ENCODE peak calls at places on chromosome 20, in four cellular contexts. I is heart right ventricle; F is psoas muscle; N is CD8-positive, alpha-beta T cell. G is an unnamed sample.

GRCh38 chr20:47328841-47329448 is 27.6 kb downstream of the ZMYND8 start:
- DNase-seq in I (no peak), F (peak), N (no peak), G (no peak)

GRCh38 chr20:33412484-33412838 is 11.1 kb upstream of the CDK5RAP1 start:
- DNase-seq in I (no peak), F (no peak), N (no peak), G (no peak)

GRCh38 chr20:8153281-8153908 is 21.3 kb downstream of the PLCB1 start:
- DNase-seq in I (no peak), F (no peak), N (no peak), G (peak)

GRCh38 chr20:23612385-23612784 is 6.7 kb upstream of the CST9 start:
- DNase-seq in I (no peak), F (no peak), N (no peak), G (no peak)

GRCh38 chr20:37543828-37544227 is 16.2 kb upstream of the BLCAP start:
- DNase-seq in I (no peak), F (no peak), N (no peak), G (peak)

GRCh38 chr20:40993794-40994540 is 34.7 kb upstream of the TOP1 start:
- DNase-seq in I (no peak), F (no peak), N (no peak), G (no peak)

GRCh38 chr20:11118802-11119380 is 445.1 kb upstream of the JAG1 start:
- DNase-seq in I (no peak), F (no peak), N (no peak), G (no peak)

GRCh38 chr20:47887477-47888080 is 102.3 kb upstream of the SULF2 start:
- DNase-seq in I (no peak), F (no peak), N (no peak), G (no peak)

GRCh38 chr20:24954151-24954550 is 5.1 kb downstream of the CST7 start:
- DNase-seq in I (no peak), F (no peak), N (no peak), G (no peak)

DNA sequence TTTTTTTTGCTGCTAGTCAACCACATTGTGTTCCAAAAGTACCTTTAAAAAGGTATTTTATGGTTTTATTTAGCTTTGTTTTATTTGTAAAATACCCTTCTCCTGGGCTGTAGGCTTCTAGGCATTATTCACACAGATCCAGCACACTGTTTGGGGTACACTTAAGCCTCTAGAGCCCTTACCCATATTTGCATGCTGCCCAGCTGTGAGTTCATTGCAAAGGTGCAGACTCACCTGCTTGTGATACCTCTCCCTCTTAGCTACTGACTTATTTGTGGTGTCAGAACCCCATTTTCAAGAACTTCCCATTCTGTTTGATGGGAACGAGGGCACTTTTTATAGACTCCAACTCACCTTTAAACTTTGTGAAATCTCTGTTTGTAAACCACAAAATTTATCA is 69.8 kb downstream of the RIN2 start:
- DNase-seq in I (no peak), F (no peak), N (no peak), G (no peak)
- H3K4me3 ChIP-seq in I (no peak), F (no peak), N (no peak), G (no peak)

GRCh38 chr20:609371-609964 is 641 bp downstream of the TCF15 start:
- DNase-seq in I (no peak), F (no peak), N (no peak), G (no peak)
- H3K4me3 ChIP-seq in I (peak), F (peak), N (no peak), G (no peak)

DNA sequence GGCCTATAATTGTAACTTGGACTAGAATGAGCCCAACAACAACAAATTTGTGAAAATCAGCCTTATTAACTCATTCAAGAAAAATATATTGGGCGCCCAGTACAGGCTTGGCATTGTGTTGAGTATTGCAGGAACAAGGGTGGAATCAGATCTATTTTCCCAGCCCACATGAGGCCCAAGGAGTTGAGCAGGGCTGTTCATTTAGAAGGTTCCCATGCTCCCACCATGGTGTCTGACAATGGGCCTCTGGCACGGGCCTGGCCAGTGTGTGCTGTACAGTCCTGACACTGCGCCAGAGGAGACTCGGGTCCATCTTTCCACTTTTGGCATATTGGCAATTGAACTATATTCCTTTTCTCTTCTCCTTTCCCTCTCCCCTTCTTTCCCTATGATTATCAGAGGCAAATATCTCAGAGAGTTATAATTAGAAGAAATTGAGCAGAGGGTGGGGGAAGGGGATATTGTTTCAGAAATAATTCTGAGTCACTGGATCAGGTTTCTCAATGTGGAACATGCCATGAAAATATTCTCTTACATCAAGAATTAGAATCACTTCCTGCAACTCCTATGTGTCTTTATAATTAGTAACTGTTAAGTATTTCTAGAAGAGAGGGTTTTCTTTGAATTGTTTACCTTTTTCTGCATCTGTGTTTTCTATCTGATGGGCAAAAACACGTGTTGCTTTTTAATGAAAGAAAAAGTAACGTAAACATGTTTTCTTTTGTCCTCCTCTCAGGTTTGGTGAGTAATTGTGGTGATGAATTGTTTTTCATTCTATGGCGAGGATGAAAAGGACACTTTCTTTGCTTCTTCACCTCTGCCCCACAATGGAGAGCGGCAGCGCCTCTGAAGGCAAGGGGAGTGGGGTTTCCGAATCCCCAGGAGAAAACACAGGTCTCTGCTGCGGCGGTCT is 209.4 kb downstream of the FOXA2 start:
- DNase-seq in I (no peak), F (no peak), N (no peak), G (no peak)
- H3K4me3 ChIP-seq in I (no peak), F (no peak), N (no peak), G (no peak)

DNA sequence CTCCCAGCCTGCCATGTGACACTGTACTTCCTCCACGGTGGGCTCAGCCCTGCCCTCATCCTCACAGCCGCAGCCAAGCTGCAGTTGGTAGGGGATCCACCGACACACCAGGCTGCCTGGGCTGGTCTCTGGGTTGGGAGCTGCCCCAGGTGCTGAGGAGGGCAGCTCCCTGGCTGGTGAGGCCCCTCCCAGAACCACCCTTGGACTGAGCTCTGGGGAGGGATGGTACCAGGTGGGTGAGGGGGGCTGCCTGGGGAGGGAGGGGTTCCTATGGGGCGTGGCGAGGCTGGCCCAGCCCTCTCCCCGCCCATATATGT is 183 bp upstream of the TNFRSF6B start:
- DNase-seq in I (peak), F (no peak), N (peak), G (peak)
- H3K4me3 ChIP-seq in I (peak), F (peak), N (peak), G (no peak)